ENCODE peak calls at places on chromosomes 3 and 15, in eight cellular contexts. K is IMR-90, R is choroid plexus epithelial cell, C is T follicular helper cell, S is nephron progenitor cell, Q is adipocyte, X is NCI-H524 treated with DMSO at 0.1 percent for 48 hours, E is astrocyte of the hippocampus. O is an unnamed sample.

GRCh38 chr3:171874251-171874679 is 31.1 kb downstream of the TMEM212 start:
- DNase-seq in K (peak), R (peak), C (no peak), S (no peak), Q (peak), X (no peak), E (peak), O (no peak)

GRCh38 chr3:37997791-37998370 is 7.3 kb downstream of the VILL start:
- DNase-seq in K (no peak), R (no peak), C (no peak), S (no peak), Q (no peak), X (no peak), E (no peak), O (no peak)

GRCh38 chr3:21417991-21418390 is 333.0 kb downstream of the ZNF385D start:
- DNase-seq in K (no peak), R (no peak), C (no peak), S (no peak), Q (peak), X (no peak), E (peak), O (no peak)

GRCh38 chr3:136207741-136208140 is 11.6 kb upstream of the MSL2 start:
- DNase-seq in K (no peak), R (no peak), C (no peak), S (no peak), Q (no peak), X (no peak), E (peak), O (no peak)

GRCh38 chr3:178634975-178635374 is 98.7 kb downstream of the KCNMB2 start:
- DNase-seq in K (no peak), R (no peak), C (no peak), S (no peak), Q (no peak), X (no peak), E (no peak), O (no peak)

GRCh38 chr15:62307551-62307950 is 142.5 kb upstream of the C2CD4B start:
- DNase-seq in K (peak), R (peak), C (no peak), S (no peak), Q (peak), X (no peak), E (peak), O (no peak)

GRCh38 chr3:11385329-11385728 is 113.1 kb downstream of the ATG7 start:
- DNase-seq in K (peak), R (no peak), C (no peak), S (no peak), Q (peak), X (no peak), E (no peak), O (no peak)

GRCh38 chr15:48966595-48967301 is 3.0 kb upstream of the SHC4 start:
- DNase-seq in K (peak), R (peak), C (no peak), S (no peak), Q (peak), X (no peak), E (peak), O (no peak)

GRCh38 chr3:170233532-170233931 is 11.3 kb downstream of the PRKCI start:
- DNase-seq in K (peak), R (peak), C (no peak), S (no peak), Q (peak), X (no peak), E (peak), O (peak)

GRCh38 chr3:118772036-118773030 is 262.3 kb downstream of the IGSF11 start:
- DNase-seq in K (no peak), R (peak), C (no peak), S (no peak), Q (no peak), X (no peak), E (peak), O (no peak)

GRCh38 chr15:65812467-65812866 is 20.4 kb upstream of the DENND4A start:
- DNase-seq in K (no peak), R (no peak), C (no peak), S (no peak), Q (no peak), X (no peak), E (no peak), O (no peak)

GRCh38 chr3:153970735-153971347 is 150.3 kb upstream of the ARHGEF26 start:
- DNase-seq in K (peak), R (peak), C (no peak), S (no peak), Q (peak), X (peak), E (peak), O (no peak)

GRCh38 chr3:136703429-136703828 is 48.7 kb downstream of the STAG1 start:
- DNase-seq in K (no peak), R (no peak), C (no peak), S (no peak), Q (no peak), X (no peak), E (no peak), O (no peak)

GRCh38 chr3:129942296-129942695 is 32.2 kb upstream of the TRH start:
- DNase-seq in K (peak), R (peak), C (no peak), S (peak), Q (peak), X (peak), E (peak), O (peak)

GRCh38 chr3:146189519-146190173 is 28.7 kb upstream of the PLOD2 start:
- DNase-seq in K (peak), R (peak), C (no peak), S (peak), Q (peak), X (peak), E (peak), O (no peak)

GRCh38 chr3:102671005-102671404 is 236.2 kb downstream of the ZPLD1 start:
- DNase-seq in K (no peak), R (no peak), C (no peak), S (no peak), Q (no peak), X (no peak), E (no peak), O (no peak)

GRCh38 chr3:52294320-52295150 is 6.9 kb downstream of the GLYCTK start:
- DNase-seq in K (no peak), R (no peak), C (no peak), S (no peak), Q (no peak), X (no peak), E (no peak), O (no peak)

GRCh38 chr15:40439461-40440299 is 1.1 kb upstream of the BAHD1 start:
- DNase-seq in K (peak), R (peak), C (no peak), S (peak), Q (peak), X (no peak), E (peak), O (no peak)

GRCh38 chr15:34241376-34242350 is 16.8 kb downstream of the EMC4 start:
- DNase-seq in K (peak), R (peak), C (no peak), S (no peak), Q (peak), X (no peak), E (peak), O (no peak)

GRCh38 chr15:66865622-66866611 is 163.9 kb downstream of the SMAD6 start:
- DNase-seq in K (no peak), R (no peak), C (no peak), S (no peak), Q (no peak), X (no peak), E (no peak), O (peak)

GRCh38 chr15:40843183-40843884 is 514 bp upstream of the SPINT1 start:
- DNase-seq in K (no peak), R (no peak), C (no peak), S (peak), Q (no peak), X (no peak), E (no peak), O (no peak)

GRCh38 chr15:84600331-84600686 is 500 bp upstream of the ZSCAN2 start:
- DNase-seq in K (peak), R (peak), C (peak), S (peak), Q (peak), X (no peak), E (peak), O (peak)

GRCh38 chr15:39582286-39582976 is 1.6 kb downstream of the THBS1 start:
- DNase-seq in K (peak), R (peak), C (no peak), S (no peak), Q (peak), X (no peak), E (peak), O (no peak)

GRCh38 chr15:58190419-58190818 is 52.2 kb downstream of the AQP9 start:
- DNase-seq in K (peak), R (no peak), C (no peak), S (no peak), Q (no peak), X (no peak), E (no peak), O (no peak)

GRCh38 chr3:182165234-182165633 is 453.5 kb downstream of the SOX2 start:
- DNase-seq in K (no peak), R (peak), C (no peak), S (no peak), Q (no peak), X (no peak), E (peak), O (peak)

GRCh38 chr15:42066764-42067415 is 27.5 kb downstream of the PLA2G4D start:
- DNase-seq in K (no peak), R (no peak), C (no peak), S (no peak), Q (no peak), X (no peak), E (no peak), O (no peak)

GRCh38 chr15:70801111-70801510 is 37.8 kb upstream of the UACA start:
- DNase-seq in K (peak), R (peak), C (no peak), S (no peak), Q (no peak), X (no peak), E (no peak), O (no peak)

GRCh38 chr3:48423883-48424695 is 5.8 kb downstream of the PLXNB1 start:
- DNase-seq in K (no peak), R (no peak), C (no peak), S (no peak), Q (no peak), X (no peak), E (no peak), O (no peak)

GRCh38 chr3:180870008-180870733 is 42.3 kb upstream of the FXR1 start:
- DNase-seq in K (no peak), R (peak), C (no peak), S (peak), Q (peak), X (no peak), E (peak), O (no peak)

GRCh38 chr15:89445553-89445952 is 50.8 kb downstream of the RHCG start:
- DNase-seq in K (no peak), R (no peak), C (no peak), S (no peak), Q (no peak), X (no peak), E (no peak), O (no peak)

GRCh38 chr3:31219131-31219843 is 313.4 kb upstream of the STT3B start:
- DNase-seq in K (peak), R (peak), C (no peak), S (no peak), Q (no peak), X (no peak), E (peak), O (no peak)

GRCh38 chr3:15268033-15268631 is 62.1 kb downstream of the CAPN7 start:
- DNase-seq in K (peak), R (peak), C (peak), S (peak), Q (peak), X (no peak), E (peak), O (peak)

GRCh38 chr15:57376695-57377477 is 581 bp downstream of the CGNL1 start:
- DNase-seq in K (peak), R (peak), C (no peak), S (peak), Q (peak), X (no peak), E (peak), O (peak)